ENCODE peak calls at places on chromosomes 5 and 9, in six cellular contexts. E, K, F, J, P and A are unnamed samples.

GRCh38 chr9:37390759-37391158 is 31.7 kb upstream of the GRHPR start:
- DNase-seq in K (peak), J (peak), F (no peak), E (no peak), P (no peak), A (no peak)

GRCh38 chr5:82162568-82162967 is 115.6 kb downstream of the RPS23 start:
- DNase-seq in J (no peak), E (no peak), F (no peak), K (no peak), P (no peak), A (no peak)

GRCh38 chr5:80481019-80481893 is 6.6 kb upstream of the FAM151B start:
- DNase-seq in P (peak), K (peak), E (no peak), F (peak), J (peak), A (no peak)

GRCh38 chr5:54344653-54345052 is 34.3 kb upstream of the ARL15 start:
- DNase-seq in K (no peak), P (peak), E (no peak), F (peak), J (no peak), A (no peak)

GRCh38 chr5:38776494-38776893 is 69.3 kb upstream of the OSMR start:
- DNase-seq in F (peak), E (no peak), K (no peak), P (no peak), J (no peak), A (no peak)

GRCh38 chr5:115831163-115831768 is 10.1 kb downstream of the ATG12 start:
- DNase-seq in K (peak), J (no peak), E (no peak), F (peak), P (peak), A (no peak)

GRCh38 chr5:158758666-158759065 is 341.1 kb downstream of the EBF1 start:
- DNase-seq in P (peak), K (no peak), F (peak), E (no peak), J (no peak), A (no peak)

GRCh38 chr5:135051399-135051798 is 17.4 kb upstream of the PITX1 start:
- DNase-seq in J (no peak), E (no peak), K (no peak), P (no peak), F (no peak), A (no peak)

GRCh38 chr5:149837680-149838269 is 106.8 kb downstream of the PDE6A start:
- DNase-seq in J (no peak), E (no peak), K (peak), P (peak), F (peak), A (no peak)

GRCh38 chr9:93461810-93462209 is 8.4 kb upstream of the FAM120AOS start:
- DNase-seq in K (no peak), F (no peak), J (no peak), E (no peak), P (no peak), A (no peak)

GRCh38 chr5:119032653-119033052 is 38.2 kb upstream of the DMXL1 start:
- DNase-seq in J (no peak), P (no peak), F (no peak), E (no peak), K (no peak), A (no peak)

GRCh38 chr5:111282798-111283197 is 58.6 kb downstream of the CAMK4 start:
- DNase-seq in J (no peak), E (no peak), K (no peak), P (no peak), F (no peak), A (no peak)

GRCh38 chr5:137310051-137310730 is 188.9 kb downstream of the SPOCK1 start:
- DNase-seq in F (peak), J (no peak), P (peak), K (peak), E (no peak), A (no peak)

GRCh38 chr5:66666778-66667177 is 70.6 kb downstream of the MAST4 start:
- DNase-seq in E (no peak), K (peak), P (no peak), J (no peak), F (no peak), A (no peak)

GRCh38 chr5:135488727-135489465 is 36.7 kb upstream of the TIFAB start:
- DNase-seq in K (peak), J (no peak), P (peak), F (peak), E (no peak), A (no peak)

GRCh38 chr5:89397096-89397495 is 514.1 kb upstream of the MEF2C start:
- DNase-seq in P (no peak), K (no peak), F (peak), J (no peak), E (no peak), A (no peak)

GRCh38 chr9:2000314-2000713 is 14.8 kb upstream of the SMARCA2 start:
- DNase-seq in E (no peak), K (no peak), P (no peak), F (no peak), J (no peak), A (no peak)

GRCh38 chr5:93787598-93787997 is 46.2 kb upstream of the POU5F2 start:
- DNase-seq in E (no peak), K (no peak), P (no peak), F (no peak), J (no peak), A (no peak)

GRCh38 chr5:99025298-99026045 is 96.7 kb upstream of the CHD1 start:
- DNase-seq in K (no peak), F (no peak), E (no peak), J (no peak), P (no peak), A (no peak)

GRCh38 chr5:176793343-176793699 is 17.0 kb upstream of the UNC5A start:
- DNase-seq in E (no peak), J (no peak), P (no peak), F (no peak), K (no peak), A (no peak)

GRCh38 chr9:115595951-115596742 is 478.2 kb upstream of the TNC start:
- DNase-seq in K (no peak), E (no peak), F (peak), P (peak), J (no peak), A (no peak)

GRCh38 chr9:22041792-22042191 is 32.7 kb upstream of the CDKN2B start:
- DNase-seq in K (peak), E (no peak), P (peak), F (peak), J (no peak), A (no peak)

GRCh38 chr5:72328172-72328571 is 8.0 kb downstream of the PTCD2 start:
- DNase-seq in J (no peak), E (no peak), F (peak), P (peak), K (peak), A (no peak)

GRCh38 chr9:126309427-126310179 is 17.0 kb upstream of the MVB12B start:
- DNase-seq in K (no peak), F (no peak), J (no peak), P (no peak), E (no peak), A (no peak)

GRCh38 chr5:125483609-125484008 is 737.2 kb upstream of the ZNF608 start:
- DNase-seq in J (no peak), F (no peak), K (no peak), P (no peak), E (no peak), A (no peak)

GRCh38 chr5:135439426-135440205 is 7.5 kb downstream of the DCANP1 start:
- DNase-seq in P (no peak), F (no peak), J (peak), E (no peak), K (no peak), A (no peak)

GRCh38 chr9:127897194-127897692 is 2.2 kb downstream of the ST6GALNAC6 start:
- DNase-seq in F (peak), P (peak), E (no peak), J (no peak), K (peak), A (no peak)

GRCh38 chr5:146699129-146699528 is 179.4 kb downstream of the PPP2R2B start:
- DNase-seq in J (no peak), K (no peak), F (no peak), E (no peak), P (no peak), A (no peak)

GRCh38 chr9:38068866-38069628 is at the start of gene SHB:
- DNase-seq in P (peak), J (peak), F (peak), K (peak), E (peak), A (peak)

GRCh38 chr9:70340572-70340971 is 73.9 kb downstream of the KLF9 start:
- DNase-seq in F (peak), K (peak), E (no peak), J (no peak), P (peak), A (no peak)

GRCh38 chr5:120779674-120780073 is 315.6 kb downstream of the PRR16 start:
- DNase-seq in K (no peak), J (no peak), P (peak), F (peak), E (no peak), A (no peak)

GRCh38 chr5:132417010-132417439 is 47.5 kb downstream of the SLC22A5 start:
- DNase-seq in K (no peak), P (no peak), F (peak), J (no peak), E (no peak), A (no peak)

GRCh38 chr9:136644593-136645342 is 17.9 kb upstream of the EGFL7 start:
- DNase-seq in J (peak), E (peak), K (peak), P (no peak), F (no peak), A (peak)

GRCh38 chr5:157342822-157343402 is 77.0 kb downstream of the CYFIP2 start:
- DNase-seq in K (peak), E (peak), J (peak), F (peak), P (no peak), A (peak)

GRCh38 chr5:39209924-39210323 is 9.4 kb downstream of the FYB1 start:
- DNase-seq in J (peak), P (no peak), F (no peak), E (peak), K (no peak), A (peak)

GRCh38 chr9:124468061-124468740 is 17.9 kb downstream of the ADGRD2 start:
- DNase-seq in J (no peak), P (no peak), E (no peak), K (no peak), F (no peak), A (no peak)

GRCh38 chr5:135324897-135325650 is 74.0 kb downstream of the MACROH2A1 start:
- DNase-seq in F (no peak), E (no peak), P (no peak), K (peak), J (peak), A (no peak)

GRCh38 chr5:161089569-161089968 is 237.6 kb upstream of the ATP10B start:
- DNase-seq in E (no peak), J (no peak), K (no peak), P (no peak), F (no peak), A (no peak)